ENCODE peak calls at places on chromosomes 11 and 22, in five cellular contexts. V is activated effector memory CD4-positive, alpha-beta T cell treated with anti-CD3 and anti-CD28 coated beads, Interleukin-2, amount 50 U/mL, for 16 hours; W is NCI-H1092 treated with DMSO at 0.1 percent for 48 hours; M is RWPE1; Y is ascending aorta. D is an unnamed sample.

GRCh38 chr22:49853981-49854791 is 542 bp downstream of the ZBED4 start:
- DNase-seq in M (no peak), V (peak), Y (no peak), W (no peak), D (peak)

GRCh38 chr22:41256898-41257260 is 16.1 kb upstream of the CHADL start:
- DNase-seq in V (no peak), Y (no peak), W (no peak), M (no peak), D (peak)

GRCh38 chr22:42001127-42001526 is 2.5 kb downstream of the WBP2NL start:
- DNase-seq in W (no peak), M (no peak), Y (peak), V (no peak), D (no peak)

GRCh38 chr11:57223601-57224000 is 13.4 kb downstream of the APLNR start:
- DNase-seq in V (no peak), W (no peak), Y (no peak), M (no peak), D (no peak)

GRCh38 chr11:7511405-7511804 is 2.4 kb upstream of the PPFIBP2 start:
- DNase-seq in Y (peak), W (peak), M (no peak), V (no peak), D (no peak)

GRCh38 chr11:79400717-79401330 is 40.0 kb downstream of the TENM4 start:
- DNase-seq in W (peak), V (no peak), M (peak), Y (peak), D (no peak)

GRCh38 chr11:74339619-74340018 is 28.2 kb upstream of the P4HA3 start:
- DNase-seq in Y (no peak), M (no peak), W (no peak), V (no peak), D (no peak)

GRCh38 chr11:13942908-13943505 is 19.5 kb upstream of the SPON1 start:
- DNase-seq in W (no peak), M (peak), V (no peak), Y (no peak), D (peak)

GRCh38 chr11:125350206-125351044 is 145.6 kb downstream of the FEZ1 start:
- DNase-seq in M (no peak), W (no peak), V (no peak), Y (no peak), D (no peak)

GRCh38 chr22:44361391-44362126 is 48.8 kb upstream of the SHISAL1 start:
- DNase-seq in W (no peak), Y (no peak), V (no peak), M (peak), D (peak)

GRCh38 chr11:76208829-76209670 is 2.7 kb upstream of the WNT11 start:
- DNase-seq in W (peak), M (peak), V (peak), Y (peak), D (peak)

GRCh38 chr22:50274311-50274710 is 4.1 kb upstream of the MAPK11 start:
- DNase-seq in V (peak), W (no peak), M (peak), Y (no peak), D (peak)

GRCh38 chr11:35344990-35345655 is 74.2 kb downstream of the SLC1A2 start:
- DNase-seq in Y (no peak), W (no peak), V (no peak), M (no peak), D (no peak)

GRCh38 chr11:30710216-30710615 is 124.1 kb upstream of the MPPED2 start:
- DNase-seq in M (no peak), W (no peak), V (no peak), Y (no peak), D (no peak)

GRCh38 chr11:68447015-68447801 is 13.3 kb upstream of the PPP6R3 start:
- DNase-seq in V (peak), W (peak), M (peak), Y (peak), D (peak)

GRCh38 chr11:69494851-69495250 is 13.4 kb downstream of the LINC01488 start:
- DNase-seq in Y (no peak), V (no peak), W (no peak), M (no peak), D (no peak)

GRCh38 chr11:64698427-64698826 is 24.6 kb downstream of the NRXN2 start:
- DNase-seq in W (no peak), V (no peak), Y (no peak), M (no peak), D (no peak)

GRCh38 chr11:91011503-91011902 is 788.7 kb upstream of the CHORDC1 start:
- DNase-seq in W (no peak), Y (no peak), V (no peak), M (no peak), D (no peak)

GRCh38 chr11:116459644-116460043 is 313.1 kb downstream of the BUD13 start:
- DNase-seq in Y (no peak), W (no peak), M (no peak), V (no peak), D (no peak)

GRCh38 chr11:62256281-62256680 is 13.7 kb upstream of the SCGB2A2 start:
- DNase-seq in Y (no peak), V (no peak), W (no peak), M (peak), D (no peak)

GRCh38 chr11:65301491-65302329 is 13.0 kb upstream of the CDC42EP2 start:
- DNase-seq in V (no peak), Y (no peak), W (no peak), M (no peak), D (no peak)

GRCh38 chr22:44080936-44081853 is 57.1 kb downstream of the PARVB start:
- DNase-seq in Y (peak), V (peak), W (peak), M (peak), D (peak)

GRCh38 chr11:47661245-47661644 is 18.9 kb upstream of the MTCH2 start:
- DNase-seq in V (no peak), W (no peak), Y (no peak), M (no peak), D (no peak)

GRCh38 chr11:10303558-10304363 is 1.1 kb upstream of the ADM start:
- DNase-seq in W (peak), Y (peak), V (peak), M (peak), D (peak)

GRCh38 chr22:31248138-31248745 is 36.1 kb downstream of the LIMK2 start:
- DNase-seq in W (no peak), M (peak), V (peak), Y (peak), D (peak)

GRCh38 chr11:23990346-23990745 is 506.5 kb upstream of the LUZP2 start:
- DNase-seq in M (no peak), Y (no peak), W (no peak), V (no peak), D (no peak)